ENCODE peak calls at places on chromosomes 1 and 21, in ten cellular contexts. O is LNCaP clone FGC, R is breast epithelium, T is stomach, N is kidney epithelial cell, F is colonic mucosa, U is HFF-Myc, Q is right atrium auricular region, X is left ventricle myocardium inferior, M is suprapubic skin. J is an unnamed sample.
A peak's percentile ranks its signal among the peaks of the same experiment; 100 is the strongest.

GRCh38 chr1:79323240-79324025 is 316.9 kb upstream of the ADGRL4 start:
- DNase-seq in O (no peak), R (no peak), T (no peak), N (peak; percentile 97), F (no peak), U (peak; percentile 94), Q (no peak), X (no peak), M (no peak), J (peak; percentile 98)

GRCh38 chr1:184483101-184483813 is 96.4 kb downstream of the C1orf21 start:
- DNase-seq in O (peak; percentile 98), R (no peak), T (peak; percentile 68), N (peak; percentile 9), F (no peak), U (no peak), Q (no peak), X (no peak), M (no peak), J (no peak)

GRCh38 chr1:37064059-37064458 is 29.7 kb upstream of the GRIK3 start:
- DNase-seq in O (no peak), R (no peak), T (no peak), N (no peak), F (no peak), U (no peak), Q (no peak), X (no peak), M (no peak), J (no peak)

GRCh38 chr1:117930173-117930447 is 571 bp downstream of the WDR3 start:
- DNase-seq in O (no peak), R (no peak), T (no peak), N (no peak), F (no peak), U (no peak), Q (no peak), X (no peak), M (no peak), J (no peak)

GRCh38 chr1:170664828-170665617 is 1.1 kb downstream of the PRRX1 start:
- DNase-seq in O (no peak), R (no peak), T (no peak), N (no peak), F (peak; percentile 30), U (no peak), Q (no peak), X (peak; percentile 55), M (no peak), J (no peak)

GRCh38 chr1:59116920-59117542 is 179.9 kb upstream of the FGGY start:
- DNase-seq in O (no peak), R (no peak), T (no peak), N (no peak), F (no peak), U (no peak), Q (no peak), X (no peak), M (no peak), J (no peak)

GRCh38 chr21:15243356-15243755 is 178.6 kb upstream of the NRIP1 start:
- DNase-seq in O (no peak), R (no peak), T (no peak), N (no peak), F (no peak), U (no peak), Q (no peak), X (no peak), M (no peak), J (no peak)

GRCh38 chr21:42009018-42009830 is 936 bp downstream of the ZBTB21 start:
- DNase-seq in O (no peak), R (no peak), T (peak; percentile 52), N (no peak), F (peak; percentile 56), U (no peak), Q (no peak), X (peak; percentile 43), M (no peak), J (peak; percentile 31)

GRCh38 chr1:155321577-155322497 is 1.1 kb downstream of the RUSC1 start:
- DNase-seq in O (no peak), R (no peak), T (no peak), N (no peak), F (peak; percentile 41), U (no peak), Q (no peak), X (no peak), M (no peak), J (no peak)

GRCh38 chr1:110471131-110471530 is 20.2 kb downstream of the PROK1 start:
- DNase-seq in O (no peak), R (no peak), T (no peak), N (no peak), F (no peak), U (no peak), Q (no peak), X (no peak), M (no peak), J (no peak)

DNA sequence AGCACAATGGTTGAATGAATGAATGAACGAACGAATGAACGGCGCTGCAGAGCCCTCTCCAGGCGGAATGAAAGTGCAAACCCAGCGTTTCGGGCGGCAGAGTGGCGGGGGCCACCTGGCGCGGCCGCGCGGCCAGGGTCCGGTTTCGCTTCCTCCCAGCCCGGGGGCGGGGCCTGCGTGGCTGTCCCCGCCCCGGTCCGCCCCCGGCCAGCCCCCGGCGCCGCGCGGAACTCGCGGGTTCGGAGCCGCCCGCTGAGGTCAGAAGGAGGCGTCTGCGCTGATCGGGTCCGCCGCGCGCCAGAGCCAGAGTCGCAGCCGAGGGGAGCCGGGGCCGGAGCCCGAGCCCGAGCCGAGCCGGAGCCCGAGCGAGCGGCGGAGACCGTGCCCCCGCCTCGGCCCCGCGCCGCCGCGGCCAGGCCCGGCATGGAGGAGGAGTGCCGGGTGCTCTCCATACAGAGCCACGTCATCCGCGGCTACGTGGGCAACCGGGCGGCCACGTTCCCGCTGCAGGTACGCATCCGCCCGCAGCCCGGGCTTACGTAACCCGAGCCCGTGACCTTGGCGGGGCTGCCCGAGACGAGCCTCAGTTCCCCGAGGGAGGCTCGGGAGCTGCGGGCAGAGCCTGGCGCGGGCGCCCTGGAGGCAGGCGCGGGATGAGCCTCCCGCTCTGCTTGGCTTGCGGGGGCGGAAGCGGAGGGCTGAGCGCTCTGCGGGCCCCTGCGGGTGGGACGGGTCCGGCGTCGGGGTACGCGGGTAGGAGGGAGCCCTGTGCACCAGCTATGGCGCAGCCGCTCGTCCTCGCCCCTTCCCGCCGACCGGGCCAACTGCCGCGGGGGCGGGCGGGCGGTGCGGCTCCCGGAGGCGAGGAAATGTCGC is at the start of gene PDXK:
- DNase-seq in O (no peak), R (peak; percentile 83), T (peak; percentile 92), N (no peak), F (peak; percentile 91), U (no peak), Q (peak; percentile 83), X (peak; percentile 88), M (no peak), J (no peak)
- TF ChIP-seq CTCF in O (peak; percentile 15), R (no peak), T (no peak), N (peak; percentile 6), F (no peak), U (no peak), Q (peak; percentile 25), X (no peak), M (no peak), J (peak; percentile 3)

GRCh38 chr21:35737899-35738341 is 322.4 kb downstream of the SETD4 start:
- DNase-seq in O (no peak), R (no peak), T (no peak), N (peak; percentile 56), F (no peak), U (no peak), Q (peak; percentile 61), X (peak; percentile 25), M (no peak), J (no peak)

GRCh38 chr21:35743571-35743970 is 316.8 kb downstream of the SETD4 start:
- DNase-seq in O (no peak), R (no peak), T (no peak), N (no peak), F (no peak), U (no peak), Q (no peak), X (no peak), M (no peak), J (no peak)

GRCh38 chr21:35732788-35733187 is 327.5 kb downstream of the SETD4 start:
- DNase-seq in O (no peak), R (no peak), T (no peak), N (no peak), F (no peak), U (no peak), Q (no peak), X (no peak), M (no peak), J (no peak)

GRCh38 chr21:35737425-35737824 is 322.9 kb downstream of the SETD4 start:
- DNase-seq in O (no peak), R (no peak), T (no peak), N (no peak), F (no peak), U (no peak), Q (no peak), X (no peak), M (no peak), J (no peak)

DNA sequence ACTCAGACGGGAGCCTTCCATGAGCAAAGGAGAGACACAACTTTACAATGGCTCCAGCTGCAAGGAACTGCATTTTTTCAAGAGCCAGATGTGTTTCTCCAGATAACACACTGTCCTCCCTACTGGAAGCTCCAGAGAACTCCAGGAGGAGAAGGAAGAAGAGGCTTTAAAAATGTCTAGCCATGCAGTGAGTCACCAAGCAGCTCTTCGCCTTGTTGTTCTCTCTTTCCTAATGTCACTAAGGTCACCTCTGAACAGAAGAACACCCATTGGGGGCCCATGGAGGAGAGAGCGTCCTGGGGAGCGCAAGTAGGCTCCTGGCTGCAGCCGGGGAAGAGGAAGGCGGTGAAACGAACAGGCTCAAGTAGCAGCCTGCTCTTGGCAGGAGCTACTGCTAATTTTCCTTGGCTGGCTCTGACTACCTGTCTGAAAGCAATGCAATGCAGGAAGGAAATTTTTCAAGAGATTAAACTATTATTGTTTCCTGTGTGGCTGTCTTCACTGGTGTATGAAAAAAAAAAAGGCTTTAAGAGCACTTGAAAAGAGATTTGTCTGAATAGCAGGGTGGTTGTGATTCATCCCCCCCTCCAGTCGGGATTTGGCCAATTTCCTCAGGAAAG is 321.9 kb downstream of the SETD4 start:
- DNase-seq in O (no peak), R (no peak), T (no peak), N (no peak), F (no peak), U (peak; percentile 10), Q (no peak), X (no peak), M (no peak), J (peak; percentile 88)
- H3K4me3 ChIP-seq in O (no peak overlapping the region), R (no peak overlapping the region), T (no peak overlapping the region), N (no peak overlapping the region), F (no peak overlapping the region), U (no peak overlapping the region), Q (no peak overlapping the region), X (no peak overlapping the region), M (no peak overlapping the region), J (no peak overlapping the region)

GRCh38 chr1:94322696-94323095 is 85.3 kb upstream of the ARHGAP29 start:
- DNase-seq in O (peak; percentile 38), R (no peak), T (no peak), N (no peak), F (no peak), U (no peak), Q (no peak), X (no peak), M (no peak), J (no peak)
- TF ChIP-seq CTCF in O (no peak), R (no peak), T (no peak), N (peak; percentile 25), F (no peak), U (no peak), Q (no peak), X (no peak), M (no peak), J (no peak)

DNA sequence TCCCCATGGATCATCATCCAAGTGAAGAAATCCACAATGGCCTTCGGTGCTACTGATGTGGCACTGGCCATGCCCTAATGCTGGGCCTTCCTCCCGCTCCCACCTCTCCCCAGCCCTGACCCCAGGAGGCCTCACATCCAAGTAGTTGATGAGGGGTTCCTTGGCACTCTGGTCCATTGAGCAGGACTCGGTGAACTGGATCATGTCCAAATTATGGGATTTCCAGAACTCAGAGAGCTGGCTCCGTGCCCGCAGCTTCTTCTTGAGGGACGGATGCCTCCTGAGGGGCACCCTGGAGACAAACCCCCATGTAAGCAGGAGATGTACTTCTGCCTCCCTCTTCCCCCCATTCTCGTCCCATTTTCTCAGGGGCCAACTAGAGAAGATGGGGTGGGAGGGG is 929 bp downstream of the CTSE start:
- DNase-seq in O (no peak), R (no peak), T (peak; percentile 36), N (no peak), F (no peak), U (no peak), Q (no peak), X (no peak), M (no peak), J (no peak)
- H3K4me3 ChIP-seq in O (no peak overlapping the region), R (no peak overlapping the region), T (peak overlapping the region; percentile 47), N (no peak overlapping the region), F (no peak overlapping the region), U (no peak overlapping the region), Q (no peak overlapping the region), X (no peak overlapping the region), M (no peak overlapping the region), J (no peak overlapping the region)

J was measured in retinal pigment epithelial cell.